ENCODE peak calls at places on chromosome 3, in five cellular contexts. B, A, U, W and D are unnamed samples.

GRCh38 chr3:151404316-151404715 is 19.8 kb upstream of the P2RY12 start:
- DNase-seq in B (no peak), A (peak; percentile 47), U (no peak), W (no peak), D (peak; percentile 21)

GRCh38 chr3:159870723-159871122 is 117.9 kb upstream of the IL12A start:
- DNase-seq in B (no peak), A (no peak), U (no peak), W (no peak), D (no peak)

GRCh38 chr3:19540464-19540863 is 392.2 kb downstream of the KCNH8 start:
- DNase-seq in B (no peak), A (no peak), U (no peak), W (no peak), D (no peak)

GRCh38 chr3:62884041-62884870 is 9.0 kb upstream of the CADPS start:
- DNase-seq in B (no peak), A (no peak), U (no peak), W (no peak), D (no peak)

GRCh38 chr3:180280601-180281000 is 243.9 kb upstream of the PEX5L start:
- DNase-seq in B (no peak), A (peak; percentile 66), U (no peak), W (no peak), D (no peak)

GRCh38 chr3:9732080-9732752 is 681 bp downstream of the BRPF1 start:
- DNase-seq in B (no peak), A (no peak), U (peak; percentile 29), W (no peak), D (no peak)

GRCh38 chr3:111863942-111864341 is 4.9 kb downstream of the PHLDB2 start:
- DNase-seq in B (no peak), A (peak; percentile 48), U (no peak), W (no peak), D (no peak)

GRCh38 chr3:73081140-73081539 is 19.7 kb downstream of the EBLN2 start:
- DNase-seq in B (no peak), A (no peak), U (no peak), W (no peak), D (no peak)

GRCh38 chr3:51271172-51271571 is 113.9 kb upstream of the MANF start:
- DNase-seq in B (no peak), A (no peak), U (no peak), W (no peak), D (no peak)

GRCh38 chr3:62911531-62911930 is 36.3 kb upstream of the CADPS start:
- DNase-seq in B (no peak), A (no peak), U (no peak), W (no peak), D (no peak)

GRCh38 chr3:129553771-129554170 is 10.8 kb downstream of the H1-8 start:
- DNase-seq in B (no peak), A (no peak), U (no peak), W (peak; percentile 8), D (no peak)

GRCh38 chr3:53026423-53027162 is 19.3 kb downstream of the SFMBT1 start:
- DNase-seq in B (no peak), A (no peak), U (no peak), W (no peak), D (no peak)

GRCh38 chr3:54427951-54428871 is 305.9 kb downstream of the CACNA2D3 start:
- DNase-seq in B (peak; percentile 28), A (peak; percentile 76), U (peak; percentile 45), W (peak; percentile 15), D (peak; percentile 84)

GRCh38 chr3:2727566-2728318 is 382.4 kb downstream of the IL5RA start:
- DNase-seq in B (no peak), A (no peak), U (no peak), W (no peak), D (no peak)

GRCh38 chr3:194586839-194587238 is 46.4 kb downstream of the TMEM44 start:
- DNase-seq in B (no peak), A (peak; percentile 89), U (no peak), W (no peak), D (peak; percentile 77)

GRCh38 chr3:159830523-159831151 is 158.0 kb upstream of the IL12A start:
- DNase-seq in B (peak; percentile 44), A (peak; percentile 8), U (no peak), W (no peak), D (no peak)

GRCh38 chr3:155302476-155302875 is 9.0 kb upstream of the STRIT1 start:
- DNase-seq in B (no peak), A (peak; percentile 42), U (no peak), W (no peak), D (peak; percentile 25)

GRCh38 chr3:65894679-65895078 is 144.0 kb downstream of the MAGI1 start:
- DNase-seq in B (no peak), A (peak; percentile 65), U (no peak), W (no peak), D (peak; percentile 61)

GRCh38 chr3:7075120-7075519 is 214.2 kb downstream of the GRM7 start:
- DNase-seq in B (no peak), A (no peak), U (no peak), W (no peak), D (no peak)

GRCh38 chr3:198046120-198046857 is 86.3 kb downstream of the LMLN start:
- DNase-seq in B (no peak), A (no peak), U (no peak), W (no peak), D (no peak)

GRCh38 chr3:78734048-78734637 is 1033.7 kb downstream of the ROBO1 start:
- DNase-seq in B (no peak), A (peak; percentile 50), U (no peak), W (no peak), D (peak; percentile 34)

GRCh38 chr3:197465197-197465995 is 90.4 kb downstream of the BDH1 start:
- DNase-seq in B (no peak), A (no peak), U (no peak), W (no peak), D (no peak)

GRCh38 chr3:69972672-69973071 is 26.9 kb upstream of the SAMMSON start:
- DNase-seq in B (no peak), A (no peak), U (no peak), W (no peak), D (no peak)

GRCh38 chr3:23739536-23739935 is 66.2 kb upstream of the UBE2E1 start:
- DNase-seq in B (peak; percentile 69), A (peak; percentile 80), U (no peak), W (no peak), D (peak; percentile 69)

GRCh38 chr3:115975353-115975752 is 352.0 kb downstream of the GAP43 start:
- DNase-seq in B (no peak), A (peak; percentile 74), U (no peak), W (no peak), D (peak; percentile 45)

GRCh38 chr3:178703268-178703975 is 167.2 kb downstream of the KCNMB2 start:
- DNase-seq in B (no peak), A (no peak), U (no peak), W (no peak), D (peak; percentile 14)

GRCh38 chr3:8069471-8069870 is 432.2 kb upstream of the LMCD1 start:
- DNase-seq in B (no peak), A (no peak), U (no peak), W (no peak), D (no peak)

GRCh38 chr3:121482651-121483050 is 63.1 kb downstream of the POLQ start:
- DNase-seq in B (no peak), A (peak; percentile 74), U (no peak), W (no peak), D (peak; percentile 75)

GRCh38 chr3:160478338-160478737 is 28.8 kb upstream of the TRIM59 start:
- DNase-seq in B (no peak), A (peak; percentile 68), U (no peak), W (no peak), D (peak; percentile 25)

GRCh38 chr3:87006844-87007439 is 16.0 kb upstream of the VGLL3 start:
- DNase-seq in B (no peak), A (peak; percentile 67), U (no peak), W (no peak), D (peak; percentile 66)

GRCh38 chr3:118974356-118975097 is 60.1 kb downstream of the IGSF11 start:
- DNase-seq in B (no peak), A (no peak), U (no peak), W (no peak), D (no peak)

GRCh38 chr3:89107461-89108035 is at the start of gene EPHA3:
- DNase-seq in B (peak; percentile 15), A (peak; percentile 46), U (peak; percentile 54), W (peak; percentile 57), D (peak; percentile 60)
- H3K4me3 ChIP-seq in B (peak within 1 kb of the TSS; percentile 49), A (peak within 1 kb of the TSS; percentile 61), U (peak within 1 kb of the TSS; percentile 26), W (peak within 1 kb of the TSS; percentile 59), D (peak within 1 kb of the TSS; percentile 54)

GRCh38 chr3:30752961-30753360 is 141.5 kb downstream of the GADL1 start:
- DNase-seq in B (no peak), A (peak; percentile 84), U (peak; percentile 34), W (peak; percentile 31), D (peak; percentile 75)

GRCh38 chr3:30750967-30751366 is 143.5 kb downstream of the GADL1 start:
- DNase-seq in B (no peak), A (no peak), U (no peak), W (no peak), D (no peak)

GRCh38 chr3:30749230-30749629 is 142.8 kb downstream of the TGFBR2 start:
- DNase-seq in B (no peak), A (no peak), U (no peak), W (no peak), D (no peak)

GRCh38 chr3:30747771-30748281 is 141.4 kb downstream of the TGFBR2 start:
- DNase-seq in B (no peak), A (peak; percentile 68), U (no peak), W (no peak), D (peak; percentile 57)

DNA sequence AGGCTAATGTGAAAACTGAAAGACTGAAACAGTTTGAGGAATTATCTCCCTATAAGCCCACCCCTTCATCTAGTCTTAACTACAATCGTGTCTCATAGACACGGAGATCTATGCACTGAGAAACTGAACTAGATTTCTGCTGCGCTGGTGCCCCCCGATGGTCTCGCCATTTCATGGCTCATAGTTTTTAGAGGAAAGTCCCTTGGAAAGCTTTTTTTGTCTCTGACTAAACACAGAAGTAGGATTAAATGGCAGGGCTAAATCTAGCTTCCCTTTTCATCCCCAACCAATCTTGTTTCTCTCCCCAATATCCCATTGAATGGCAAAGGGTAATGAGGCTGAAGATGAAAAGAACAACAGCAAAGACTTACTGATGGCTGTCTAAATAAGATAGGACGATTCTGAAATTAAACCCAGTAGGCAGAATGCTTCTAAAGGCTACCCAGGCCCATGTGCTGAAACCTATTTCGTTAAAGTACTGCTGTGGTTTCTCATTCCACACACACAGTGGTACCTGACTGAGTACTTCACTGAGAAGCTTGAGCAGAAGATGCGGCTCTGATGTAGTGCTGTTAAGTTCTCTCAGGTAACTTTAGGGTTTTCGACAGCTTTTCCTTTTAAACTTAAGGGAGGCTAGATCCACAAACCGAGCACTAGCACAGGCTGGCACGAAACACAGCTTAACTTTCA is 142.7 kb downstream of the GADL1 start:
- DNase-seq in B (no peak), A (peak; percentile 68), U (peak; percentile 27), W (no peak), D (peak; percentile 67)
- TF ChIP-seq CTCF in B (no peak), A (peak; percentile 41), U (no peak), W (peak; percentile 30), D (peak; percentile 54)

GRCh38 chr3:32818431-32819085 is 761 bp downstream of the TRIM71 start:
- DNase-seq in B (no peak), A (no peak), U (no peak), W (no peak), D (no peak)
- H3K4me3 ChIP-seq in B (no peak overlapping the region), A (no peak overlapping the region), U (peak overlapping the region; percentile 42), W (peak overlapping the region; percentile 60), D (no peak overlapping the region)

DNA sequence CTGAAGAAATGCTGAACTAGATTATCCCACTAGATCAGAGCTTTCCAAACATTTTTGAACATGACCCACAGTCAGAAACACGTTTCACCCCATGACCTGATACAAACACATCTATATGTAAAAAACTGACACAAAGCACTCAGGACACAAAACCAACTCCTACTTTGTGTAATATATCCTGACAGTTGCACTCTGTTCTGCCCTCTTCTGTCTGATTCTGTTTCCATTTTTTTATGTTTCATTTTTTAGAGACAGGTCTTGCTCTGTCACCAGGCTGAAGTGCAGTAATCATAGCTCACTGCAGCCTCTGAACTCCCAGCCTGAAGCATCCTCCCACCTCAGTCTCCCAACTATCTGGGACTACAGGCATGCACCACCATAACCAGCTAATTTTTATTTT is 15.8 kb upstream of the RFTN1 start:
- DNase-seq in B (no peak), A (no peak), U (no peak), W (no peak), D (no peak)
- TF ChIP-seq CTCF in B (no peak), A (peak; percentile 7), U (no peak), W (no peak), D (no peak)